ENCODE peak calls at places on chromosomes 2 and 18, in six cellular contexts. V is effector memory CD4-positive, alpha-beta T cell; C is colonic mucosa; X is HAP-1; T is tibial nerve; W is psoas muscle. Z is an unnamed sample. For H3K4me1, the result is how much of the 10 kb centered on the place peaks cover.

GRCh38 chr2:55136138-55136541 is 85.9 kb upstream of the RTN4 start:
- DNase-seq in V (no peak), C (peak), X (peak), T (no peak), W (no peak), Z (no peak)

GRCh38 chr2:190800528-190800927 is 80.1 kb upstream of the GLS start:
- DNase-seq in V (no peak), C (no peak), X (no peak), T (no peak), W (no peak), Z (no peak)

GRCh38 chr18:8786766-8787670 is 81.7 kb downstream of the MTCL1 start:
- DNase-seq in V (no peak), C (peak), X (no peak), T (no peak), W (no peak), Z (no peak)

GRCh38 chr18:26706796-26707406 is 158.5 kb upstream of the KCTD1 start:
- DNase-seq in V (no peak), C (no peak), X (no peak), T (no peak), W (no peak), Z (no peak)

GRCh38 chr2:155852156-155852555 is 480.4 kb downstream of the NR4A2 start:
- DNase-seq in V (no peak), C (no peak), X (no peak), T (no peak), W (no peak), Z (no peak)

GRCh38 chr2:43676322-43677050 is at the start of gene C1GALT1C1L:
- DNase-seq in V (no peak), C (peak), X (no peak), T (peak), W (peak), Z (peak)

GRCh38 chr18:55875330-55875933 is 287.4 kb upstream of the TCF4 start:
- DNase-seq in V (no peak), C (no peak), X (no peak), T (no peak), W (no peak), Z (no peak)

GRCh38 chr2:54809814-54810213 is 86.4 kb downstream of the EML6 start:
- DNase-seq in V (no peak), C (no peak), X (no peak), T (no peak), W (no peak), Z (no peak)

GRCh38 chr2:190711069-190711468 is 62.2 kb downstream of the NAB1 start:
- DNase-seq in V (no peak), C (no peak), X (no peak), T (no peak), W (no peak), Z (no peak)

GRCh38 chr2:20091305-20091991 is 40.0 kb upstream of the LAPTM4A start:
- DNase-seq in V (no peak), C (no peak), X (no peak), T (peak), W (peak), Z (no peak)

GRCh38 chr2:233600361-233600760 is 17.1 kb upstream of the UGT1A8 start:
- DNase-seq in V (no peak), C (no peak), X (no peak), T (no peak), W (no peak), Z (no peak)

GRCh38 chr18:78978336-78979057 is 1.1 kb upstream of the SALL3 start:
- DNase-seq in V (no peak), C (no peak), X (no peak), T (no peak), W (no peak), Z (no peak)

GRCh38 chr2:241066893-241067341 is 35.2 kb downstream of the MTERF4 start:
- DNase-seq in V (no peak), C (no peak), X (no peak), T (peak), W (no peak), Z (no peak)

GRCh38 chr2:237198144-237198900 is 112.6 kb downstream of the COPS8 start:
- DNase-seq in V (no peak), C (no peak), X (no peak), T (no peak), W (no peak), Z (no peak)

GRCh38 chr2:195318440-195319111 is 338.4 kb upstream of the SLC39A10 start:
- DNase-seq in V (no peak), C (peak), X (peak), T (no peak), W (no peak), Z (peak)

GRCh38 chr2:28929581-28929980 is 35.1 kb downstream of the WDR43 start:
- DNase-seq in V (no peak), C (no peak), X (no peak), T (no peak), W (no peak), Z (no peak)

GRCh38 chr2:44894058-44894457 is 47.4 kb upstream of the SIX3 start:
- DNase-seq in V (no peak), C (no peak), X (no peak), T (no peak), W (no peak), Z (no peak)

GRCh38 chr18:74702951-74703350 is 105.3 kb downstream of the ZNF407 start:
- DNase-seq in V (no peak), C (no peak), X (no peak), T (no peak), W (no peak), Z (no peak)

GRCh38 chr18:35073186-35074105 is 32.2 kb downstream of the MAPRE2 start:
- DNase-seq in V (no peak), C (no peak), X (no peak), T (no peak), W (no peak), Z (no peak)

GRCh38 chr18:35074581-35074980 is 33.4 kb downstream of the MAPRE2 start:
- DNase-seq in V (no peak), C (no peak), X (no peak), T (no peak), W (no peak), Z (no peak)

GRCh38 chr18:35071819-35072247 is 30.6 kb downstream of the MAPRE2 start:
- DNase-seq in V (no peak), C (no peak), X (no peak), T (no peak), W (no peak), Z (no peak)

GRCh38 chr18:35075132-35075531 is 33.9 kb downstream of the MAPRE2 start:
- DNase-seq in V (no peak), C (no peak), X (no peak), T (no peak), W (no peak), Z (no peak)

GRCh38 chr18:35072616-35073015 is 31.4 kb downstream of the MAPRE2 start:
- DNase-seq in V (no peak), C (no peak), X (no peak), T (no peak), W (no peak), Z (no peak)
- H3K4me1 ChIP-seq in V (under half), C (under half), X (under half), T (under half), W (half or more), Z (under half)

GRCh38 chr2:216320852-216321251 is 51.4 kb downstream of the MARCHF4 start:
- DNase-seq in V (no peak), C (no peak), X (no peak), T (no peak), W (no peak), Z (no peak)

GRCh38 chr2:216316743-216317142 is 55.5 kb downstream of the MARCHF4 start:
- DNase-seq in V (no peak), C (no peak), X (no peak), T (no peak), W (no peak), Z (no peak)

GRCh38 chr2:216318470-216318869 is 53.8 kb downstream of the MARCHF4 start:
- DNase-seq in V (no peak), C (no peak), X (no peak), T (no peak), W (no peak), Z (no peak)

GRCh38 chr2:216317831-216318230 is 54.5 kb downstream of the MARCHF4 start:
- DNase-seq in V (no peak), C (no peak), X (no peak), T (no peak), W (no peak), Z (no peak)

DNA sequence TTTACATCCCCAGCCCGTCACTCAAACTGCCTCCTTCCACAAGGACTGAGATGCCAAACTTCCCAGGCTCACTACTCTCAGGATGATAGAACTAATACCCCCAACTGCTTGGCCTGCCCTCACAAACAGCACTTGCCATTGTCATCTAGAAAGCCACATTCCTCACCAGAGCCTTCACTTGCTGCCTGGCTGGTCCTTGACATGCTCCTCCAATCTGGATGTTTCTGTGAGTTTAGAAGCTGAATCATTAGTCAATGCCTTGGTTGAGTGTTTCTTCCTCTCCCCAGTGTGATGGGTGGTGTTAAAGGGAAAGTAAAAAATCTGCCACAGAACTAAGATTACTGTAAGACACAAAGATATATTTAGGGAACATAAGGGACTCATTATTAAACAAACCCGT is 52.5 kb downstream of the MARCHF4 start:
- DNase-seq in V (no peak), C (no peak), X (no peak), T (no peak), W (no peak), Z (no peak)
- H3K4me1 ChIP-seq in V (under half), C (under half), X (under half), T (under half), W (under half), Z (under half)

GRCh38 chr2:238286551-238286950 is 1.9 kb downstream of the PER2 start:
- DNase-seq in V (no peak), C (peak), X (no peak), T (peak), W (peak), Z (peak)

GRCh38 chr2:238286987-238287386 is 1.4 kb downstream of the PER2 start:
- DNase-seq in V (no peak), C (peak), X (no peak), T (no peak), W (no peak), Z (peak)

GRCh38 chr2:238285653-238286082 is 2.7 kb downstream of the PER2 start:
- DNase-seq in V (no peak), C (peak), X (peak), T (peak), W (peak), Z (no peak)

GRCh38 chr2:238284802-238285515 is 3.5 kb downstream of the PER2 start:
- DNase-seq in V (no peak), C (peak), X (no peak), T (no peak), W (no peak), Z (no peak)

GRCh38 chr2:238286095-238286494 is 2.3 kb downstream of the PER2 start:
- DNase-seq in V (no peak), C (no peak), X (no peak), T (no peak), W (no peak), Z (peak)
- H3K4me1 ChIP-seq in V (under half), C (under half), X (under half), T (under half), W (under half), Z (under half)

DNA sequence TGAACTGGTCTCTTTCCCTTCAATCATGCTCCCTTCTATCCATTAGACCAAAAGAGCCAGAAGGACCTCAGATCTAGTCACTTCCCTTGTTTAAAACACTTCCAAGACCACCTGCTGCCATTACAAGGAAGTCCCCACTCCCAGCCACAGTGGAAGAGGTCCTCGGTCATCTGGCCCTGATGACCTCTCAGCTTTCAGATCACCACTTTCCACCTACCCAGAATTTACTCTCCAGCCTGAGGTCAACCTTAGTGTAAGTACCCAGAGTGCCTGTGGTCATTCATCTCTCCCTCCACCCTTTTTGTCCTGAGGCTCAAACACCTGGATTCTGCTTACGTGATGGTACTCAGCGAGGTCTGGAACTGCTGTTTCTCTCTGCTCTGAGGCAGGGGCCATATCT is 67.1 kb downstream of the MARCO start:
- DNase-seq in V (no peak), C (no peak), X (no peak), T (no peak), W (no peak), Z (no peak)
- H3K4me1 ChIP-seq in V (under half), C (under half), X (under half), T (under half), W (under half), Z (under half)

GRCh38 chr2:65355190-65355831 is 77.1 kb downstream of the SPRED2 start:
- DNase-seq in V (no peak), C (peak), X (no peak), T (no peak), W (no peak), Z (no peak)
- H3K4me1 ChIP-seq in V (under half), C (under half), X (under half), T (under half), W (under half), Z (under half)

GRCh38 chr2:65278450-65279030 is 50.9 kb downstream of the ACTR2 start:
- DNase-seq in V (no peak), C (no peak), X (no peak), T (no peak), W (no peak), Z (no peak)
- H3K4me1 ChIP-seq in V (under half), C (under half), X (under half), T (under half), W (under half), Z (under half)

DNA sequence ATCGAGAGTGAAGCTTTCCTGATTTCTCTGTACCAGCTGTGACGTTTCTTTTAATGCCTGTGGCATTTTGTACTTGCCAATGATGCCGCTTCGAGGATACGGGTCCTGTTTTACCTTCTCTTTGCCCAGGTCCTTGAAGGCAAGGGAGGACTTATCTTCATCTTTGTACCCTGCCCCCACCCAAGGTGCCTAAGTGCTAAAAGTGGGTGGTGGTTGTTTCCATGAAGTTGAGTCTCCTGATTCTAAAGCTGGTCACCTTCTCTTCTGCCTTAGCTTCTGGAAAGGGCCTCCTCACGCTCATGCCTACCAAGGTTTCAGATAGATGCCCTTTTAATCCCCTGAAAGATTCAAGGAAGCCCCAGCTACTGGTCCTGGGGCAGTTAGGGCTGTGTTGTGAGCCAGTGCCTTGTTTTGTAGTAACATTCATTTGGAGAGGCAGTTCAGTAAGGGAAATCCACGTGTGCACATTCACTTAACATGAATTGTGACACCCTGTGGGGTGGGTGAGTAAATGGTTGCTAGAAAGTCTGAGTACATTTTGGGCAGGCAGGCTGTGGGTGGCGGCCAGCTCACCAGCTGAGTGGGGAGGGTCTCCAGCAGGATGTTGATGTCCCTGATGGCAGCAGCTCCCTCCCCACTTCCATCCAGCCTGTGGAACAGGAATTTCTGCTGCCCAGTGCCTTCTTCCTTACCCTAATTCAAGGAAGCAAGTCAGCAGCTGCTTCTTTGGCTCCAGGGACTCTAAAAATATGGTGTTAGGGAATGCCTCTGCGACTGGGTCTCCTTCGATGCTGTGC is 6.2 kb downstream of the LBH start:
- DNase-seq in V (no peak), C (no peak), X (no peak), T (no peak), W (no peak), Z (no peak)
- H3K4me1 ChIP-seq in V (half or more), C (under half), X (under half), T (under half), W (under half), Z (under half)

GRCh38 chr2:217802876-217803638 is 199.7 kb downstream of the TNS1 start:
- DNase-seq in V (no peak), C (no peak), X (no peak), T (no peak), W (peak), Z (peak)

GRCh38 chr2:217802261-217802660 is 200.5 kb downstream of the TNS1 start:
- DNase-seq in V (no peak), C (no peak), X (no peak), T (peak), W (peak), Z (no peak)

GRCh38 chr2:217804338-217804737 is 198.5 kb downstream of the TNS1 start:
- DNase-seq in V (no peak), C (no peak), X (no peak), T (no peak), W (peak), Z (peak)

GRCh38 chr2:217804786-217805678 is 197.8 kb downstream of the TNS1 start:
- DNase-seq in V (no peak), C (no peak), X (no peak), T (no peak), W (peak), Z (peak)

GRCh38 chr2:217803639-217803932 is 199.2 kb downstream of the TNS1 start:
- DNase-seq in V (no peak), C (no peak), X (no peak), T (no peak), W (no peak), Z (no peak)
- H3K4me1 ChIP-seq in V (under half), C (under half), X (under half), T (under half), W (under half), Z (under half)

GRCh38 chr18:23226386-23226785 is 91.1 kb downstream of the CABLES1 start:
- DNase-seq in V (no peak), C (no peak), X (no peak), T (no peak), W (no peak), Z (no peak)
- H3K4me1 ChIP-seq in V (under half), C (under half), X (under half), T (under half), W (under half), Z (under half)